ENCODE peak calls at places on chromosomes 5 and 9, in seven cellular contexts. F is astrocyte, N is GM23338, P is SK-N-SH, B is HCT116, J is fibroblast of lung, E is A549. L is an unnamed sample.

GRCh38 chr5:27290166-27290565 is 251.8 kb upstream of the CDH9 start:
- DNase-seq in P (no peak), B (no peak), E (no peak), J (no peak), F (no peak), N (peak; percentile 65), L (no peak)

GRCh38 chr5:87411586-87412416 is 929 bp downstream of the CCNH start:
- DNase-seq in N (peak; percentile 18), P (peak; percentile 10), J (peak; percentile 53), E (peak; percentile 29), B (peak; percentile 6), F (peak; percentile 72), L (no peak)

GRCh38 chr5:146327471-146327870 is 11.2 kb upstream of the POU4F3 start:
- DNase-seq in J (no peak), F (no peak), E (no peak), N (no peak), B (no peak), P (no peak), L (no peak)

GRCh38 chr5:73198833-73199592 is 26.0 kb downstream of the TMEM174 start:
- DNase-seq in N (no peak), F (no peak), J (no peak), E (no peak), B (no peak), P (no peak), L (no peak)

GRCh38 chr9:2967779-2968178 is 123.9 kb upstream of the PUM3 start:
- DNase-seq in P (no peak), J (no peak), B (no peak), E (no peak), N (no peak), F (no peak), L (peak; percentile 4)

GRCh38 chr5:177469750-177470525 is 3.5 kb downstream of the DBN1 start:
- DNase-seq in B (no peak), N (no peak), F (no peak), E (no peak), J (no peak), P (no peak), L (no peak)

GRCh38 chr9:70466976-70467551 is 52.6 kb upstream of the KLF9 start:
- DNase-seq in B (no peak), F (peak; percentile 76), P (no peak), N (no peak), E (no peak), J (peak; percentile 62), L (no peak)

GRCh38 chr5:175821790-175822211 is 49.6 kb upstream of the CPLX2 start:
- DNase-seq in F (peak; percentile 2), P (no peak), B (peak; percentile 89), J (no peak), N (no peak), E (peak; percentile 55), L (no peak)

GRCh38 chr9:116900543-116900942 is 213.4 kb downstream of the TRIM32 start:
- DNase-seq in B (no peak), F (no peak), J (no peak), E (no peak), N (peak; percentile 56), P (no peak), L (no peak)

GRCh38 chr9:85949591-85950335 is 8.8 kb downstream of the NAA35 start:
- DNase-seq in F (peak; percentile 34), J (peak; percentile 47), P (no peak), B (no peak), N (no peak), E (no peak), L (no peak)

DNA sequence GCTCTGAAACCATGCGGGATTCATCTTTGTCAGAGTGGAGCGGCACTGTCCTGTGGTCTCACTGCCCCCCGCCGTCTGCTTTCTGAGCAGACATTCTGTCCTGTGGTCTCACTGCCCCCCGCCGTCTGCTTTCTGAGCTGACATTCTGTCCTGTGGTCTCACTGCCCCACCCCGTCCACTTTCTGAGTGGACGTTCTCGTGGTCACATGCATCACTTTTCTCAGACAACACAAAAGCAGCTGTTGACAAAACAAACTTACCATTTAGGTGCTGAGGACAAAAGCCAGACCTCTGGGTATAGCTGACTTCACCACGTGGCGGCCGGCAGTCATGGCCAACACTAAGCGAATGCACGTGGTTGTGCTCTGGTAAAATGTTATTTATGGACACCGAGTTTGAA is 2.8 kb downstream of the LRRC14B start:
- DNase-seq in E (no peak), B (no peak), P (no peak), J (no peak), F (no peak), N (no peak), L (no peak)
- H3K4me2 ChIP-seq in E (no peak overlapping the region), B (no peak overlapping the region), P (no peak overlapping the region), J (no peak overlapping the region), F (no peak overlapping the region), N (no peak overlapping the region), L (no peak overlapping the region)

GRCh38 chr5:144433893-144434292 is 263.2 kb downstream of the KCTD16 start:
- DNase-seq in F (no peak), B (no peak), E (no peak), N (no peak), J (no peak), P (no peak), L (no peak)
- H3K4me2 ChIP-seq in F (no peak overlapping the region), B (no peak overlapping the region), E (no peak overlapping the region), N (no peak overlapping the region), J (no peak overlapping the region), P (no peak overlapping the region), L (no peak overlapping the region)

GRCh38 chr9:20478780-20479179 is 143.5 kb downstream of the MLLT3 start:
- DNase-seq in F (no peak), E (no peak), N (no peak), P (no peak), J (no peak), B (no peak), L (no peak)
- H3K4me2 ChIP-seq in F (no peak overlapping the region), E (no peak overlapping the region), N (no peak overlapping the region), P (no peak overlapping the region), J (no peak overlapping the region), B (no peak overlapping the region), L (no peak overlapping the region)

GRCh38 chr5:1765141-1765879 is 34.3 kb downstream of the MRPL36 start:
- DNase-seq in E (no peak), N (no peak), F (no peak), B (no peak), J (no peak), P (no peak), L (no peak)
- H3K4me2 ChIP-seq in E (no peak overlapping the region), N (no peak overlapping the region), F (no peak overlapping the region), B (no peak overlapping the region), J (no peak overlapping the region), P (no peak overlapping the region), L (no peak overlapping the region)

GRCh38 chr9:100352727-100353505 is at the start of gene TEX10:
- DNase-seq in J (peak; percentile 88), P (peak; percentile 99), F (peak; percentile 70), N (peak; percentile 97), B (peak; percentile 59), E (peak; percentile 87), L (no peak)

GRCh38 chr9:100352201-100352726 is 478 bp downstream of the TEX10 start:
- DNase-seq in P (no peak), F (peak; percentile 6), B (no peak), N (peak; percentile 47), E (no peak), J (peak; percentile 18), L (no peak)

GRCh38 chr9:100346836-100347235 is 5.9 kb downstream of the TEX10 start:
- DNase-seq in E (no peak), P (no peak), N (no peak), J (peak; percentile 68), F (peak; percentile 56), B (no peak), L (no peak)

GRCh38 chr9:100351508-100351907 is 1.2 kb downstream of the TEX10 start:
- DNase-seq in N (no peak), J (no peak), F (no peak), E (no peak), B (no peak), P (no peak), L (no peak)

DNA sequence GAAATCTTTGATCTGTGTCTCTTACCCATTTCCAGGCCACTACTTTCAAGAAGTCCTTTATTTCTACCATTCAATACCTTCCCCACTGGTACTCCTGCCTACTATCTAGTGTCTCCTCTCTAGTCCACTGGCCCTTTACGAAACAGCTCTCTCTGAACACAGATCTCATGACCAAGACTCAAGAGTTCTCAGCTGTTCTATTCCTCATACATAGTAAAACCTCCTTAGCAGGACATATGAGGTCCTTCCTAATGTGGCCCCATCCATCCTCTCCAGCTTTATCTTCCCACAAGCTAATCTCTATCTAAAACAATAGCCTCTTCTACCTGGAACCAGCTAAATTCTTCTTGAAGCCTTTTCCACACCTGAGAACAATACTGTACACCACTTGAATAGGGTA is 2.6 kb downstream of the TEX10 start:
- DNase-seq in J (no peak), F (no peak), B (no peak), P (no peak), N (no peak), E (no peak), L (no peak)
- H3K4me2 ChIP-seq in J (no peak overlapping the region), F (peak overlapping the region; percentile 40), B (peak overlapping the region; percentile 34), P (peak overlapping the region; percentile 62), N (peak overlapping the region; percentile 99), E (peak overlapping the region; percentile 83), L (peak overlapping the region; percentile 96)

DNA sequence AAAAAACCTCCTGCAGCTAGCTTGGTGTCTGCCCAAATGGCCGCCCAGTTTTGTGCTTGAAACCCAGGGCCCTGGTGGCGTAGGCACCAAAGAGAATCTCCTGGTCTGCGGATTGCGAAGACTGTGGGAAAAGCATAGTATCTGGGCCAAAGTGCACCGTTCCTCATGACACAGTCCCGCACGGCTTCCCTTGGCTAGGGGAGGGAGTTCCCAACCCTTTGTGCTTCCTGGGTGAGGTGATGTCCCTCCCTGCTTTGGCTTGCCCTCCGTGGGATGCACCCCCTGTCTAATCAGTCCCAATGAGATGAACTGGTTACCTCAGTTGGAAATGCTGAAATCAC is 83.0 kb upstream of the JAK2 start:
- DNase-seq in P (no peak), J (no peak), N (peak; percentile 26), B (no peak), F (no peak), E (no peak), L (no peak)
- H3K4me2 ChIP-seq in P (no peak overlapping the region), J (no peak overlapping the region), N (peak overlapping the region; percentile 48), B (peak overlapping the region; percentile 41), F (peak overlapping the region; percentile 58), E (peak overlapping the region; percentile 67), L (no peak overlapping the region)

DNA sequence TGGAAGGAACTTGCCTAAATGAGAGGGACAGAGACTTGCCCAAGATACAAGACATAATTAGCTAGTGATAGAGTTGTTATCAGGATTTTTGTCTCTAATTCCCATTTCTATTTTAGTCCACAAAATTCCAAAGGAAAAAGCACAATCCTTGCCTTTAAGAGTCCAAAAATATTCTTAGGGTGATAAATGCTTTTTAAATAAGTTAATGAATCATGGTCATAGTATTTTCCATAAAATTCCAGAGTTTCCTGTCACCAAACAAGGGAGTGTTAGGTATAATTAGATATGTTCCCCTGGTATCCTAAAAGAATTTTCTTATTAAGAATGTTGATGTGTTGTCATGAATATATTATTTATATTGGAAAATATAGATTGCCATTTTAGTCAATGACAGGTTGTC is 21.8 kb upstream of the CEP72 start:
- DNase-seq in B (no peak), F (peak; percentile 14), E (no peak), J (no peak), N (no peak), P (no peak), L (no peak)
- H3K4me2 ChIP-seq in B (no peak overlapping the region), F (no peak overlapping the region), E (no peak overlapping the region), J (no peak overlapping the region), N (no peak overlapping the region), P (no peak overlapping the region), L (no peak overlapping the region)

GRCh38 chr9:127388037-127388855 is 8.7 kb upstream of the SLC2A8 start:
- DNase-seq in F (peak; percentile 96), J (peak; percentile 97), N (no peak), E (peak; percentile 82), P (no peak), B (peak; percentile 86), L (peak; percentile 73)
- H3K4me2 ChIP-seq in F (peak overlapping the region; percentile 74), J (peak overlapping the region; percentile 66), N (no peak overlapping the region), E (peak overlapping the region; percentile 90), P (peak overlapping the region; percentile 60), B (peak overlapping the region; percentile 66), L (peak overlapping the region; percentile 66)

L was measured in keratinocyte.